ENCODE peak calls at places on chromosomes 13 and 19, in eight cellular contexts. K, I, J, W, P, Z, T and G are unnamed samples.

GRCh38 chr13:110017379-110017778 is 231.0 kb upstream of the IRS2 start:
- DNase-seq in T (peak), Z (no peak), J (peak), P (peak), K (peak), W (peak), I (no peak), G (no peak)

GRCh38 chr19:43675269-43675879 is 5.4 kb upstream of the PLAUR start:
- DNase-seq in K (peak), Z (peak), W (peak), I (no peak), T (peak), J (no peak), P (peak), G (no peak)

GRCh38 chr19:10760268-10760944 is 42.5 kb downstream of the DNM2 start:
- DNase-seq in K (no peak), J (no peak), I (no peak), P (no peak), Z (no peak), W (peak), T (no peak), G (no peak)

GRCh38 chr19:1503089-1503924 is 9.5 kb downstream of the ADAMTSL5 start:
- DNase-seq in I (peak), K (peak), J (no peak), T (peak), Z (no peak), P (peak), W (peak), G (no peak)

GRCh38 chr19:1055886-1056620 is 10.9 kb upstream of the ARHGAP45 start:
- DNase-seq in T (no peak), I (no peak), W (no peak), Z (no peak), J (no peak), P (no peak), K (no peak), G (no peak)

GRCh38 chr13:83895994-83896580 is 13.8 kb upstream of the SLITRK1 start:
- DNase-seq in I (no peak), W (peak), T (peak), Z (no peak), K (peak), J (no peak), P (peak), G (no peak)

GRCh38 chr13:76622336-76623045 is 263.7 kb downstream of the KCTD12 start:
- DNase-seq in I (no peak), K (no peak), Z (peak), J (no peak), W (no peak), P (peak), T (peak), G (peak)

GRCh38 chr19:7718668-7719067 is 13.2 kb downstream of the CLEC4G start:
- DNase-seq in J (no peak), I (no peak), T (no peak), K (no peak), W (no peak), P (no peak), Z (no peak), G (no peak)

GRCh38 chr13:80742027-80742426 is 401.1 kb upstream of the SPRY2 start:
- DNase-seq in T (no peak), I (no peak), W (no peak), Z (no peak), J (no peak), P (peak), K (no peak), G (no peak)

GRCh38 chr19:3459965-3460582 is 20.3 kb downstream of the SMIM24 start:
- DNase-seq in P (no peak), J (no peak), W (no peak), Z (no peak), T (no peak), K (no peak), I (no peak), G (no peak)

GRCh38 chr13:57409121-57409520 is 222.4 kb upstream of the PCDH17 start:
- DNase-seq in W (no peak), J (no peak), K (no peak), T (no peak), I (no peak), Z (no peak), P (no peak), G (no peak)

GRCh38 chr13:100633461-100633860 is 41.1 kb downstream of the TMTC4 start:
- DNase-seq in T (peak), K (peak), P (peak), Z (no peak), I (no peak), J (peak), W (peak), G (no peak)

GRCh38 chr19:1880611-1881392 is 4.5 kb downstream of the ABHD17A start:
- DNase-seq in K (no peak), I (no peak), Z (no peak), W (no peak), T (no peak), J (no peak), P (no peak), G (no peak)

GRCh38 chr19:3508771-3509535 is 2.8 kb downstream of the FZR1 start:
- DNase-seq in P (no peak), I (no peak), T (no peak), J (no peak), W (peak), Z (no peak), K (peak), G (no peak)

GRCh38 chr13:60583911-60584753 is 187.1 kb downstream of the TDRD3 start:
- DNase-seq in T (peak), I (no peak), J (peak), P (peak), Z (peak), W (peak), K (peak), G (no peak)

GRCh38 chr13:59700281-59700680 is 463.4 kb downstream of the DIAPH3 start:
- DNase-seq in K (peak), P (peak), Z (no peak), I (no peak), T (peak), W (no peak), J (no peak), G (no peak)

GRCh38 chr13:39052944-39053343 is 14.7 kb downstream of the NHLRC3 start:
- DNase-seq in Z (no peak), P (no peak), I (no peak), T (no peak), J (no peak), W (no peak), K (no peak), G (no peak)

GRCh38 chr13:75633285-75633684 is 2.8 kb upstream of the LMO7 start:
- DNase-seq in P (peak), J (peak), T (peak), W (peak), Z (no peak), K (peak), I (no peak), G (no peak)

GRCh38 chr19:39237200-39238184 is 7.3 kb downstream of the IFNL3 start:
- DNase-seq in J (no peak), I (peak), W (peak), P (no peak), K (no peak), Z (no peak), T (no peak), G (no peak)

GRCh38 chr19:8473652-8474476 is 28.6 kb downstream of the PRAM1 start:
- DNase-seq in I (no peak), K (no peak), W (no peak), J (no peak), T (no peak), P (no peak), Z (no peak), G (no peak)

GRCh38 chr13:22137361-22138050 is 466.6 kb downstream of the FGF9 start:
- DNase-seq in W (no peak), I (no peak), P (no peak), K (no peak), Z (no peak), T (no peak), J (no peak), G (no peak)

GRCh38 chr13:86825410-86825809 is 845.8 kb upstream of the SLITRK5 start:
- DNase-seq in T (no peak), I (no peak), W (no peak), Z (no peak), K (no peak), P (no peak), J (no peak), G (no peak)

GRCh38 chr19:28393574-28394336 is 819.2 kb downstream of the UQCRFS1 start:
- DNase-seq in K (no peak), I (no peak), W (no peak), T (no peak), P (no peak), J (no peak), Z (no peak), G (no peak)

GRCh38 chr13:45055902-45056648 is 64.2 kb upstream of the GTF2F2 start:
- DNase-seq in P (peak), W (peak), K (no peak), J (no peak), T (peak), Z (peak), I (no peak), G (no peak)

GRCh38 chr19:2050991-2051770 is at the start of gene MKNK2:
- DNase-seq in J (peak), K (peak), T (peak), Z (peak), W (peak), P (peak), I (peak), G (peak)

GRCh38 chr13:26348966-26349365 is 95.0 kb downstream of the CDK8 start:
- DNase-seq in J (no peak), W (no peak), Z (no peak), T (no peak), K (no peak), I (no peak), P (no peak), G (no peak)

GRCh38 chr13:33126909-33127607 is 110.8 kb downstream of the KL start:
- DNase-seq in I (no peak), W (no peak), Z (no peak), P (no peak), K (no peak), T (peak), J (no peak), G (peak)

GRCh38 chr13:42486711-42487198 is 87.2 kb upstream of the TNFSF11 start:
- DNase-seq in Z (no peak), P (peak), I (no peak), W (peak), K (peak), J (no peak), T (peak), G (no peak)

GRCh38 chr19:32287811-32288227 is 57.6 kb upstream of the ZNF507 start:
- DNase-seq in P (peak), T (peak), I (peak), K (peak), Z (peak), J (peak), W (peak), G (peak)

GRCh38 chr13:100954430-100955361 is 280.1 kb upstream of the TMTC4 start:
- DNase-seq in T (peak), J (no peak), P (peak), K (peak), W (no peak), Z (no peak), I (no peak), G (no peak)

GRCh38 chr19:33100894-33101644 is 20.1 kb downstream of the GPATCH1 start:
- DNase-seq in Z (no peak), J (no peak), I (no peak), K (no peak), P (no peak), W (peak), T (no peak), G (no peak)

GRCh38 chr19:22422220-22422619 is at the start of gene ZNF98:
- DNase-seq in W (no peak), J (no peak), I (no peak), T (peak), Z (no peak), P (no peak), K (no peak), G (peak)

GRCh38 chr19:17285415-17286135 is 3.9 kb downstream of the ANKLE1 start:
- DNase-seq in W (no peak), Z (no peak), T (no peak), I (no peak), P (no peak), J (no peak), K (no peak), G (no peak)

GRCh38 chr13:27533155-27533643 is 82.8 kb upstream of the MTIF3 start:
- DNase-seq in K (peak), Z (peak), W (peak), J (peak), I (peak), P (peak), T (peak), G (peak)

GRCh38 chr13:40592035-40592434 is 74.4 kb downstream of the FOXO1 start:
- DNase-seq in P (no peak), W (no peak), T (no peak), I (no peak), Z (no peak), K (no peak), J (no peak), G (no peak)

GRCh38 chr19:29671393-29672076 is 6.3 kb downstream of the PLEKHF1 start:
- DNase-seq in P (peak), I (peak), T (peak), K (peak), Z (no peak), J (no peak), W (peak), G (peak)

GRCh38 chr19:15265849-15266248 is 33.6 kb upstream of the EPHX3 start:
- DNase-seq in P (peak), Z (peak), W (peak), J (peak), K (peak), I (peak), T (peak), G (peak)

DNA sequence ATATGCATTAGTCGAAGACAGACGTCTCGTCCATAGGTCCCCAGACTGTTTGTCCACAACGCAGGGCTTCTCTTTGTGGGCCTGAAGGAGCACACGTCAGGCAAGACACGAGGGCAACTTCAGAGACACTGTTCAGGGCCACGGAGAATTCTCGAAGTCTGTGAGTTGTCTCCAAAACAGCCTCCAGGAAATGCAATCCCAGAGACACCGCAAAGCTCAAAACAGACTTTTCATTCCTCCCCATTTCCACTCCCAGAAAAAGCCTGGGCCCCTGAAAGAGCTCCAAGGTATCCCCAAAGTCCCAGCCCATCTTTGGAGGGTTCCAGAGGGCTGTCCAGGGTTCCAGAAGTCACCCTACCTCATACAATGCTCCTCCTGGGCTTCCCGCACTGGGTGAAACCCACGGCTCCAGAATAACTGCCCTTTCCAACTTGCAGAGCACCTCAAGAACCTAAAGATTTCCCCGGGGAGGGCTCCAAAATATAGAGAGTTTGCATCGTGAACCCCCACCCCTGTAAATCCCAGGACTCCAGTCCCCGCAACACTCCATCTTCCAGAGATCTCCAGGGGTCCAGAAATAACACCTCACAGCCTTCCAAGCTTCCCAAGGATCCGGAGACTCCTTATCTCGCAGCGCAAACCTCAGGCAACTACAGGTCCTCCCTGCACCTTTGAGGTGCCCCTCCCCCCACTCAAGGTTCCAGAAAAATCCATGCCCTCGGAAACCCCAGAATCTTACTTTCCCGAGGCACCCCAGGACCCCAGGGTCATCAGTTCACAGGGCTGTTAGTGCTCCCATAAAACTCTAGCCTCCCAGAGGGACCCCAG is 690 bp upstream of the FTL start:
- DNase-seq in I (no peak), J (no peak), T (peak), P (peak), K (peak), W (no peak), Z (no peak), G (peak)
- H3K4me3 ChIP-seq in I (peak), J (peak), T (peak), P (peak), K (peak), W (no peak), Z (peak), G (peak)

DNA sequence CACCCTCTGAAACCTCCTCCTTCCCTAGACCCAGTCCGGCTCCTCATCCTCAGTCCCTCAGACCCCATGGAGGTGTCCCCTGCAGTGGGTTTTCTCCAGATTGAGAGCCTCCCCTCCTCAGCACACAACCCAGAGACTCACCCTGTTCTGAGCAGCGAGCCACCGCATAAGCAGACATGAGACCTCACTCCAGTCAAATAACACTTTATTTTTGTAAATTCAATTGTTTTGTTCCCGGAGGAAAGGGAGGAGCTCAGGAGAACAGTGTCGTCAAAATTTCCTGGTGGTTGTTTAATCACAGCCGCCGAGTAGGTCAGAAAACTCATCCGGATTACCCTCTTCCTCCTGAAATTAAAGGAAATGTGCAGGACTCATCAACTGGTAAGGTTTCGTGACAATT is 57.5 kb downstream of the ERICH4 start:
- DNase-seq in J (no peak), W (no peak), T (no peak), P (no peak), K (no peak), I (no peak), Z (no peak), G (no peak)
- H3K4me3 ChIP-seq in J (no peak), W (no peak), T (no peak), P (no peak), K (no peak), I (peak), Z (peak), G (peak)

GRCh38 chr13:112726018-112726767 is 36.4 kb downstream of the ATP11A start:
- DNase-seq in T (no peak), Z (no peak), J (no peak), I (peak), W (peak), P (no peak), K (no peak), G (no peak)
- H3K4me3 ChIP-seq in T (no peak), Z (no peak), J (no peak), I (no peak), W (peak), P (no peak), K (no peak), G (peak)

DNA sequence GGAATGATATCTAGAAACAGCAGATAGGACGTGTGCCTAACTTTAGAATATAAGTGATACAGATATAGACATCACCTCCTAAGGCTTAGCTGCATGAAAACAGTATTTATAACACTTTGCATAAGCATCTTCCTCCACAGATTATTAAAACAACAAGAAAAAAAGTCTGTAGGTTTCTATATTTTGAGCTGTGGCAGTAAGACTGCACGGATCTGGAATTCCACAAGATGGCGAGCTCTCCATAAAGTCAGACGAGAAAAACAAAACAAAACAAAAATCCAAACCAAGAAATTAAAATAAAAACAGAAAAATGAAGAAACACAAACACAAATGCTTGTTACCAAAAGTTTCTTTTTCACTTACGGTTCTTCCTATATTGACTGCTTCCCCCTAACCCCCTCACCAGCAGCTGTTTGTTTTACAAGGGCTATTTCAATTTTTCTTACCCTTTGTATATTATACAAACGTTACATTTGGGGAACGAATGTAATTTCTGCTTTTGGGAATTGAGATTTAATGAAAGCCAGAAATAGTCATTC is 285.8 kb downstream of the MYO16 start:
- DNase-seq in K (peak), P (peak), Z (no peak), I (no peak), T (peak), W (peak), J (peak), G (no peak)
- H3K4me3 ChIP-seq in K (no peak), P (peak), Z (no peak), I (peak), T (peak), W (peak), J (peak), G (peak)

GRCh38 chr19:47890865-47891621 is 4.9 kb upstream of the SULT2A1 start:
- DNase-seq in P (no peak), W (no peak), Z (no peak), J (no peak), K (no peak), T (no peak), I (no peak), G (no peak)

GRCh38 chr19:47891622-47891922 is 5.5 kb upstream of the SULT2A1 start:
- DNase-seq in P (no peak), K (no peak), I (no peak), W (no peak), Z (no peak), J (no peak), T (no peak), G (no peak)

GRCh38 chr19:47895165-47895782 is 9.2 kb upstream of the SULT2A1 start:
- DNase-seq in P (no peak), W (no peak), T (no peak), I (no peak), K (no peak), J (no peak), Z (no peak), G (no peak)

GRCh38 chr19:47896019-47896418 is 9.9 kb upstream of the SULT2A1 start:
- DNase-seq in I (no peak), K (no peak), J (no peak), W (no peak), T (no peak), P (no peak), Z (no peak), G (no peak)

DNA sequence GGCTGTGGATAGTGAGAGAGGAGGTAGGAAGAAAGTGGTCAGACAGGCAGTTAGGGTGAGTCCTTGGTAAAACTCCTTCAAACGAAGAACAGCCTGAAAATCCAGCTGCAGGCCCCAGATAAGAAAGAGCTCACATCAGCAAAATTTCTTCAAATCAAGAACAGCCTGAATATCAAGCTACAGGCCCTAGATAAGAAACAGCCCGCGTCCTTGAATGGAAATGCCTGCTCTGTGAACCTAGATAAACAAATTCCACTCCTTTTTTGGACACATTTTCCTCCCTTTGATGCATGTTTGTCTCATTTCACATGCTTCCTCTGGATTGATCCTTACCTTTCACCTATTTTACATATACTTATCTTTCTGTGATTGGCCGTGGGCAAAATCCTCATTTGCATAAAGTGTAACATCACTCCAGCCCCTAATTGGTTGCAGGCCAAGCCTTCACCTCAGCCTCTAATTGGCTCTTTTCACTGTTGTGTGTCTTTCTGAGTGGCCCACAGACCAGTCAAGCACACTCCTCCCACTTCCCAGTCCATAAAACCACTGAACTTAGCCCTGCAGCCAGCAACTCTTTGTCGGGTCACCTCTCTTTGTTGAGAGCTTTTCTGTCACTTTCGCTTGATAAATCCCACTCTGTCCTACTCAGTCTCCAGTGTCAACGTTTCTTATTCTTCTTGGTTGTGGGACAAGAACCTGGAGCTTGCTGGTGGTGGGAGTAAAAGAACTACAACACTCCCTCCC is 6.0 kb upstream of the SULT2A1 start:
- DNase-seq in I (no peak), K (peak), J (no peak), P (peak), T (peak), Z (no peak), W (no peak), G (no peak)
- H3K4me3 ChIP-seq in I (no peak), K (no peak), J (no peak), P (no peak), T (no peak), Z (no peak), W (no peak), G (no peak)